ENCODE peak calls at places on chromosomes 5 and 9, in four cellular contexts. One of them, this sample, is unnamed.
A peak's percentile ranks its signal among the peaks of the same experiment; 100 is the strongest.

GRCh38 chr5:135214897-135215616 is 181.0 kb upstream of the PITX1 start:
- DNase-seq in effector memory CD8-positive, alpha-beta T cell: no peak
- DNase-seq in epithelial cell of esophagus: peak; percentile 44
- DNase-seq in COR-L47: no peak
- DNase-seq in this sample: peak; percentile 31

GRCh38 chr9:120899490-120900037 is 22.6 kb upstream of the PHF19 start:
- DNase-seq in effector memory CD8-positive, alpha-beta T cell: no peak
- DNase-seq in epithelial cell of esophagus: no peak
- DNase-seq in COR-L47: no peak
- DNase-seq in this sample: no peak

GRCh38 chr9:84343111-84343521 is 2.6 kb upstream of the SLC28A3 start:
- DNase-seq in effector memory CD8-positive, alpha-beta T cell: no peak
- DNase-seq in epithelial cell of esophagus: peak; percentile 63
- DNase-seq in COR-L47: no peak
- DNase-seq in this sample: no peak

GRCh38 chr9:37030591-37030939 is 3.5 kb downstream of the PAX5 start:
- DNase-seq in effector memory CD8-positive, alpha-beta T cell: no peak
- DNase-seq in epithelial cell of esophagus: no peak
- DNase-seq in COR-L47: no peak
- DNase-seq in this sample: no peak

GRCh38 chr5:58773744-58774441 is 191.0 kb downstream of the RAB3C start:
- DNase-seq in effector memory CD8-positive, alpha-beta T cell: no peak
- DNase-seq in epithelial cell of esophagus: no peak
- DNase-seq in COR-L47: peak; percentile 87
- DNase-seq in this sample: no peak

GRCh38 chr5:147303251-147303650 is 68.4 kb downstream of the STK32A start:
- DNase-seq in effector memory CD8-positive, alpha-beta T cell: no peak
- DNase-seq in epithelial cell of esophagus: peak; percentile 60
- DNase-seq in COR-L47: no peak
- DNase-seq in this sample: no peak

GRCh38 chr9:107749787-107750444 is 260.3 kb upstream of the KLF4 start:
- DNase-seq in effector memory CD8-positive, alpha-beta T cell: no peak
- DNase-seq in epithelial cell of esophagus: peak; percentile 66
- DNase-seq in COR-L47: peak; percentile 57
- DNase-seq in this sample: no peak

GRCh38 chr5:67773439-67773988 is 442.0 kb upstream of the PIK3R1 start:
- DNase-seq in effector memory CD8-positive, alpha-beta T cell: no peak
- DNase-seq in epithelial cell of esophagus: peak; percentile 28
- DNase-seq in COR-L47: peak; percentile 12
- DNase-seq in this sample: no peak

GRCh38 chr5:40784027-40784653 is 14.0 kb downstream of the PRKAA1 start:
- DNase-seq in effector memory CD8-positive, alpha-beta T cell: no peak
- DNase-seq in epithelial cell of esophagus: no peak
- DNase-seq in COR-L47: no peak
- DNase-seq in this sample: no peak

GRCh38 chr5:131303537-131303936 is 39.7 kb downstream of the CDC42SE2 start:
- DNase-seq in effector memory CD8-positive, alpha-beta T cell: no peak
- DNase-seq in epithelial cell of esophagus: peak; percentile 60
- DNase-seq in COR-L47: no peak
- DNase-seq in this sample: no peak

GRCh38 chr9:97803167-97804058 is 49.6 kb upstream of the FOXE1 start:
- DNase-seq in effector memory CD8-positive, alpha-beta T cell: peak; percentile 67
- DNase-seq in epithelial cell of esophagus: peak; percentile 89
- DNase-seq in COR-L47: peak; percentile 93
- DNase-seq in this sample: peak; percentile 86

GRCh38 chr5:54556136-54556535 is 38.6 kb downstream of the SNX18 start:
- DNase-seq in effector memory CD8-positive, alpha-beta T cell: no peak
- DNase-seq in epithelial cell of esophagus: no peak
- DNase-seq in COR-L47: no peak
- DNase-seq in this sample: no peak

GRCh38 chr5:68593211-68593701 is 377.7 kb downstream of the PIK3R1 start:
- DNase-seq in effector memory CD8-positive, alpha-beta T cell: no peak
- DNase-seq in epithelial cell of esophagus: no peak
- DNase-seq in COR-L47: no peak
- DNase-seq in this sample: no peak

GRCh38 chr5:35303152-35303551 is 72.9 kb upstream of the PRLR start:
- DNase-seq in effector memory CD8-positive, alpha-beta T cell: no peak
- DNase-seq in epithelial cell of esophagus: no peak
- DNase-seq in COR-L47: no peak
- DNase-seq in this sample: no peak

GRCh38 chr9:14396171-14396570 is 82.2 kb upstream of the NFIB start:
- DNase-seq in effector memory CD8-positive, alpha-beta T cell: no peak
- DNase-seq in epithelial cell of esophagus: no peak
- DNase-seq in COR-L47: no peak
- DNase-seq in this sample: no peak

GRCh38 chr9:110015759-110016158 is 192.2 kb downstream of the C9orf152 start:
- DNase-seq in effector memory CD8-positive, alpha-beta T cell: no peak
- DNase-seq in epithelial cell of esophagus: peak; percentile 97
- DNase-seq in COR-L47: no peak
- DNase-seq in this sample: no peak

GRCh38 chr9:84781431-84781830 is 111.9 kb downstream of the NTRK2 start:
- DNase-seq in effector memory CD8-positive, alpha-beta T cell: no peak
- DNase-seq in epithelial cell of esophagus: peak; percentile 43
- DNase-seq in COR-L47: no peak
- DNase-seq in this sample: no peak

GRCh38 chr5:13910637-13911288 is 33.7 kb downstream of the DNAH5 start:
- DNase-seq in effector memory CD8-positive, alpha-beta T cell: no peak
- DNase-seq in epithelial cell of esophagus: no peak
- DNase-seq in COR-L47: no peak
- DNase-seq in this sample: no peak

GRCh38 chr5:159953609-159954008 is 37.3 kb downstream of the ADRA1B start:
- DNase-seq in effector memory CD8-positive, alpha-beta T cell: no peak
- DNase-seq in epithelial cell of esophagus: no peak
- DNase-seq in COR-L47: no peak
- DNase-seq in this sample: no peak

GRCh38 chr5:149439899-149440655 is 61.0 kb upstream of the IL17B start:
- DNase-seq in effector memory CD8-positive, alpha-beta T cell: no peak
- DNase-seq in epithelial cell of esophagus: peak; percentile 98
- DNase-seq in COR-L47: peak; percentile 7
- DNase-seq in this sample: no peak

GRCh38 chr5:141807732-141808131 is 70.5 kb downstream of the PCDH1 start:
- DNase-seq in effector memory CD8-positive, alpha-beta T cell: no peak
- DNase-seq in epithelial cell of esophagus: no peak
- DNase-seq in COR-L47: no peak
- DNase-seq in this sample: no peak

GRCh38 chr9:12740845-12741244 is 34.0 kb upstream of the LURAP1L start:
- DNase-seq in effector memory CD8-positive, alpha-beta T cell: no peak
- DNase-seq in epithelial cell of esophagus: peak; percentile 97
- DNase-seq in COR-L47: no peak
- DNase-seq in this sample: no peak

GRCh38 chr5:76943006-76943405 is 9.8 kb upstream of the CRHBP start:
- DNase-seq in effector memory CD8-positive, alpha-beta T cell: no peak
- DNase-seq in epithelial cell of esophagus: no peak
- DNase-seq in COR-L47: no peak
- DNase-seq in this sample: no peak

GRCh38 chr5:136022965-136023364 is 5.8 kb upstream of the TGFBI start:
- DNase-seq in effector memory CD8-positive, alpha-beta T cell: no peak
- DNase-seq in epithelial cell of esophagus: no peak
- DNase-seq in COR-L47: no peak
- DNase-seq in this sample: no peak

GRCh38 chr9:98998441-98999151 is 54.9 kb downstream of the COL15A1 start:
- DNase-seq in effector memory CD8-positive, alpha-beta T cell: peak; percentile 51
- DNase-seq in epithelial cell of esophagus: peak; percentile 56
- DNase-seq in COR-L47: peak; percentile 43
- DNase-seq in this sample: peak; percentile 79